ENCODE peak calls at places on chromosomes 6 and 20, in six cellular contexts. V, E, K, D, C and W are unnamed samples.

GRCh38 chr6:150617496-150618460 is 18.1 kb downstream of the PLEKHG1 start:
- DNase-seq in V (no peak), E (no peak), K (no peak), D (no peak), C (no peak), W (no peak)

GRCh38 chr20:15144911-15145310 is 807.5 kb upstream of the FLRT3 start:
- DNase-seq in V (no peak), E (no peak), K (no peak), D (no peak), C (no peak), W (no peak)

GRCh38 chr6:41770381-41771057 is 9.2 kb downstream of the FRS3 start:
- DNase-seq in V (peak), E (no peak), K (no peak), D (no peak), C (no peak), W (no peak)

GRCh38 chr6:5994234-5994998 is 12.3 kb downstream of the NRN1 start:
- DNase-seq in V (no peak), E (no peak), K (no peak), D (no peak), C (no peak), W (no peak)

GRCh38 chr20:54382419-54382818 is 93.0 kb upstream of the DOK5 start:
- DNase-seq in V (no peak), E (no peak), K (no peak), D (no peak), C (no peak), W (no peak)

GRCh38 chr20:38885357-38885756 is 40.9 kb upstream of the FAM83D start:
- DNase-seq in V (peak), E (no peak), K (no peak), D (no peak), C (no peak), W (no peak)

GRCh38 chr20:9977629-9978028 is 57.2 kb upstream of the ANKEF1 start:
- DNase-seq in V (no peak), E (peak), K (no peak), D (no peak), C (no peak), W (no peak)

GRCh38 chr6:108562503-108562993 is 1.8 kb downstream of the FOXO3 start:
- DNase-seq in V (peak), E (peak), K (no peak), D (no peak), C (peak), W (no peak)

GRCh38 chr6:24743265-24743943 is 24.4 kb upstream of the C6orf62 start:
- DNase-seq in V (no peak), E (peak), K (no peak), D (no peak), C (no peak), W (no peak)

GRCh38 chr6:4983322-4983721 is 20.5 kb downstream of the RPP40 start:
- DNase-seq in V (no peak), E (no peak), K (no peak), D (no peak), C (no peak), W (no peak)

GRCh38 chr6:63897952-63898351 is 262.4 kb downstream of the PHF3 start:
- DNase-seq in V (no peak), E (no peak), K (no peak), D (no peak), C (no peak), W (no peak)

GRCh38 chr6:34460796-34461507 is 4.9 kb upstream of the PACSIN1 start:
- DNase-seq in V (no peak), E (peak), K (no peak), D (no peak), C (no peak), W (no peak)

GRCh38 chr20:20780127-20780822 is 67.8 kb upstream of the RALGAPA2 start:
- DNase-seq in V (peak), E (peak), K (no peak), D (no peak), C (no peak), W (no peak)

GRCh38 chr6:129586815-129587214 is 123.2 kb downstream of the ARHGAP18 start:
- DNase-seq in V (no peak), E (no peak), K (no peak), D (no peak), C (no peak), W (no peak)

GRCh38 chr6:5337573-5337972 is 76.3 kb downstream of the FARS2 start:
- DNase-seq in V (no peak), E (peak), K (no peak), D (no peak), C (no peak), W (no peak)

GRCh38 chr20:23456416-23456815 is 3.7 kb upstream of the CST11 start:
- DNase-seq in V (no peak), E (no peak), K (no peak), D (no peak), C (no peak), W (no peak)

GRCh38 chr6:47698342-47698787 is at the start of gene ADGRF4:
- DNase-seq in V (no peak), E (peak), K (no peak), D (no peak), C (no peak), W (no peak)

GRCh38 chr6:157269261-157269794 is 54.0 kb downstream of the TMEM242 start:
- DNase-seq in V (peak), E (peak), K (no peak), D (no peak), C (no peak), W (no peak)

GRCh38 chr6:14804444-14805210 is 441.2 kb upstream of the JARID2 start:
- DNase-seq in V (peak), E (peak), K (no peak), D (no peak), C (peak), W (peak)

GRCh38 chr6:163367388-163368183 is 46.9 kb upstream of the QKI start:
- DNase-seq in V (no peak), E (no peak), K (no peak), D (no peak), C (no peak), W (no peak)

GRCh38 chr6:167726043-167726442 is 100.7 kb upstream of the AFDN start:
- DNase-seq in V (no peak), E (no peak), K (no peak), D (no peak), C (no peak), W (peak)

GRCh38 chr6:6723792-6724318 is 135.3 kb downstream of the LY86 start:
- DNase-seq in V (no peak), E (no peak), K (no peak), D (no peak), C (no peak), W (no peak)

GRCh38 chr6:105135907-105136432 is 43.8 kb downstream of the POPDC3 start:
- DNase-seq in V (no peak), E (peak), K (no peak), D (no peak), C (no peak), W (no peak)

GRCh38 chr6:6007311-6008113 is 787 bp upstream of the NRN1 start:
- DNase-seq in V (peak), E (peak), K (no peak), D (peak), C (no peak), W (no peak)

GRCh38 chr6:105443941-105444340 is 41.1 kb upstream of the PREP start:
- DNase-seq in V (no peak), E (peak), K (no peak), D (no peak), C (no peak), W (no peak)

GRCh38 chr6:137443901-137444300 is 50.3 kb downstream of the OLIG3 start:
- DNase-seq in V (no peak), E (no peak), K (no peak), D (no peak), C (no peak), W (no peak)

GRCh38 chr20:64192406-64192805 is 28.2 kb downstream of the MYT1 start:
- DNase-seq in V (no peak), E (no peak), K (no peak), D (no peak), C (no peak), W (no peak)

GRCh38 chr6:84467296-84467695 is 239.9 kb upstream of the CEP162 start:
- DNase-seq in V (no peak), E (no peak), K (no peak), D (no peak), C (no peak), W (no peak)